ENCODE peak calls at places on chromosomes 7 and 10, in eight cellular contexts. U, M, W, S, E, O, Z and A are unnamed samples.

GRCh38 chr10:78164687-78165086 is 131.0 kb downstream of the RPS24 start:
- DNase-seq in M (no peak), W (no peak), Z (no peak), O (no peak), U (no peak), E (no peak), S (no peak), A (no peak)

GRCh38 chr10:100987685-100988049 is 324 bp downstream of the TWNK start:
- DNase-seq in M (no peak), O (no peak), U (no peak), E (no peak), S (no peak), W (no peak), Z (no peak), A (no peak)

GRCh38 chr10:46550076-46550790 is 6.2 kb downstream of the GPRIN2 start:
- DNase-seq in Z (no peak), W (no peak), O (no peak), M (no peak), U (peak), E (no peak), S (no peak), A (no peak)

GRCh38 chr10:110651044-110651958 is 7.2 kb downstream of the RBM20 start:
- DNase-seq in W (peak), U (no peak), S (peak), Z (peak), O (no peak), M (no peak), E (no peak), A (peak)

GRCh38 chr10:119737827-119738226 is 12.0 kb downstream of the INPP5F start:
- DNase-seq in E (no peak), W (peak), M (peak), Z (peak), O (no peak), U (no peak), S (peak), A (peak)

GRCh38 chr10:48444861-48445841 is 138.7 kb downstream of the MAPK8 start:
- DNase-seq in M (no peak), U (no peak), S (no peak), O (no peak), W (peak), Z (peak), E (no peak), A (peak)

GRCh38 chr7:106041140-106041717 is 70.9 kb downstream of the SYPL1 start:
- DNase-seq in U (no peak), W (peak), Z (peak), S (peak), M (peak), O (no peak), E (no peak), A (peak)

GRCh38 chr10:93813507-93814465 is 56.0 kb downstream of the LGI1 start:
- DNase-seq in Z (peak), O (no peak), U (peak), S (peak), M (no peak), W (peak), E (peak), A (peak)

GRCh38 chr10:110141185-110141584 is 66.2 kb upstream of the MXI1 start:
- DNase-seq in E (no peak), U (no peak), S (peak), Z (peak), M (no peak), O (no peak), W (no peak), A (no peak)

GRCh38 chr10:94777886-94778458 is 15.5 kb downstream of the CYP2C19 start:
- DNase-seq in Z (peak), U (no peak), O (no peak), W (peak), M (no peak), S (no peak), E (no peak), A (no peak)

GRCh38 chr10:98289802-98290209 is 21.8 kb upstream of the LOXL4 start:
- DNase-seq in M (no peak), W (no peak), Z (no peak), O (no peak), E (no peak), S (no peak), U (no peak), A (no peak)

GRCh38 chr10:17348111-17349008 is 106.0 kb downstream of the ST8SIA6 start:
- DNase-seq in U (peak), M (no peak), O (no peak), Z (peak), E (no peak), S (peak), W (peak), A (peak)

GRCh38 chr7:113217314-113217713 is 99.0 kb upstream of the SMIM30 start:
- DNase-seq in W (peak), E (no peak), Z (no peak), U (no peak), O (no peak), M (peak), S (no peak), A (no peak)

GRCh38 chr10:35040761-35041501 is 49.2 kb downstream of the CUL2 start:
- DNase-seq in Z (peak), E (no peak), U (no peak), S (peak), M (no peak), W (no peak), O (no peak), A (peak)

GRCh38 chr10:1157615-1157933 is 101.4 kb downstream of the WDR37 start:
- DNase-seq in E (no peak), W (no peak), M (no peak), U (no peak), S (no peak), O (no peak), Z (no peak), A (no peak)

GRCh38 chr10:132036887-132037675 is 28.7 kb upstream of the JAKMIP3 start:
- DNase-seq in S (no peak), E (no peak), W (peak), M (no peak), Z (no peak), O (no peak), U (no peak), A (no peak)

GRCh38 chr7:80231719-80232118 is 97.1 kb downstream of the GNAI1 start:
- DNase-seq in M (no peak), U (no peak), O (no peak), W (no peak), Z (peak), S (peak), E (no peak), A (no peak)

GRCh38 chr7:117892821-117893220 is 19.6 kb upstream of the CTTNBP2 start:
- DNase-seq in U (no peak), O (no peak), W (no peak), M (peak), Z (no peak), S (no peak), E (no peak), A (no peak)

GRCh38 chr10:132748545-132749427 is 37.2 kb downstream of the NKX6-2 start:
- DNase-seq in U (no peak), S (no peak), M (no peak), O (no peak), E (no peak), W (no peak), Z (no peak), A (no peak)

GRCh38 chr10:5550621-5551530 is 26.1 kb downstream of the CALML3 start:
- DNase-seq in O (no peak), E (no peak), S (peak), W (peak), M (peak), Z (peak), U (no peak), A (no peak)

GRCh38 chr10:132194726-132195125 is 8.0 kb downstream of the DPYSL4 start:
- DNase-seq in O (no peak), S (no peak), E (no peak), M (no peak), W (no peak), Z (no peak), U (no peak), A (no peak)

GRCh38 chr7:107890962-107891618 is at the start of gene DLD:
- DNase-seq in M (peak), O (peak), S (peak), Z (peak), E (peak), W (peak), U (peak), A (peak)

GRCh38 chr10:97328646-97329453 is 5.7 kb downstream of the FRAT2 start:
- DNase-seq in O (no peak), M (no peak), U (no peak), E (no peak), Z (no peak), S (no peak), W (no peak), A (no peak)

GRCh38 chr7:26457702-26458327 is 166.2 kb downstream of the SNX10 start:
- DNase-seq in M (no peak), Z (no peak), O (no peak), W (no peak), S (no peak), E (no peak), U (no peak), A (no peak)

GRCh38 chr10:86242761-86243160 is 123.8 kb downstream of the GRID1 start:
- DNase-seq in M (no peak), Z (no peak), U (no peak), O (no peak), E (no peak), W (no peak), S (no peak), A (no peak)

GRCh38 chr10:81177651-81178244 is 640.0 kb downstream of the SH2D4B start:
- DNase-seq in S (no peak), M (no peak), E (no peak), O (no peak), Z (peak), U (no peak), W (no peak), A (no peak)

GRCh38 chr10:8159628-8160165 is 105.2 kb downstream of the GATA3 start:
- DNase-seq in W (peak), O (no peak), U (no peak), M (no peak), Z (no peak), E (no peak), S (peak), A (peak)

GRCh38 chr10:122911889-122912484 is 1.6 kb downstream of the FAM24A start:
- DNase-seq in W (peak), S (peak), U (no peak), M (no peak), Z (peak), E (peak), O (no peak), A (peak)

GRCh38 chr10:2263556-2263955 is 526.2 kb upstream of the ADARB2 start:
- DNase-seq in S (no peak), W (no peak), U (no peak), Z (no peak), E (no peak), M (no peak), O (no peak), A (no peak)

GRCh38 chr10:117541909-117542705 is 439 bp upstream of the EMX2 start:
- DNase-seq in W (no peak), S (peak), E (no peak), U (no peak), O (no peak), Z (peak), M (no peak), A (peak)

GRCh38 chr7:121697731-121698396 is 175.1 kb upstream of the PTPRZ1 start:
- DNase-seq in O (no peak), W (no peak), E (no peak), M (no peak), Z (no peak), U (no peak), S (no peak), A (no peak)

GRCh38 chr7:33744293-33744692 is 161.0 kb upstream of the BMPER start:
- DNase-seq in Z (peak), E (no peak), O (no peak), S (no peak), W (peak), M (peak), U (no peak), A (no peak)

GRCh38 chr10:9305018-9305655 is 1250.6 kb downstream of the GATA3 start:
- DNase-seq in W (peak), M (no peak), U (no peak), Z (peak), S (peak), E (no peak), O (no peak), A (no peak)

GRCh38 chr10:102599565-102600327 is 44.5 kb upstream of the TRIM8 start:
- DNase-seq in O (no peak), S (no peak), W (no peak), Z (no peak), E (no peak), M (no peak), U (no peak), A (no peak)

GRCh38 chr10:12980713-12981306 is 20.7 kb downstream of the CCDC3 start:
- DNase-seq in M (no peak), Z (no peak), S (no peak), W (no peak), U (no peak), E (no peak), O (no peak), A (no peak)

GRCh38 chr10:14674376-14675050 is 100.2 kb downstream of the FAM107B start:
- DNase-seq in E (no peak), M (no peak), O (no peak), W (peak), S (no peak), U (no peak), Z (peak), A (no peak)

GRCh38 chr7:98423043-98423442 is 22.2 kb upstream of the BAIAP2L1 start:
- DNase-seq in W (peak), E (no peak), S (peak), M (peak), O (no peak), Z (peak), U (no peak), A (peak)

GRCh38 chr10:77325233-77325537 is 312.4 kb downstream of the KCNMA1 start:
- DNase-seq in O (no peak), U (no peak), W (no peak), Z (no peak), M (peak), S (no peak), E (no peak), A (no peak)

GRCh38 chr7:460374-461117 is 59.1 kb downstream of the PDGFA start:
- DNase-seq in W (peak), E (no peak), S (no peak), O (no peak), M (no peak), U (no peak), Z (peak), A (no peak)